ENCODE peak calls at places on chromosome 14, in nine cellular contexts. D is heart right ventricle; H is HFFc6; G is hypothalamus; L is foreskin keratinocyte; S is activated CD4-positive, CD25-positive, alpha-beta regulatory T cell; Y is NCI-H1092; J is activated CD4-positive, alpha-beta T cell treated with anti-CD3 and anti-CD28 coated beads, Interleukin-2, amount 50 U/mL, for 1 hour; B is nephron progenitor cell. K is an unnamed sample.

GRCh38 chr14:103803661-103804060 is 43.7 kb downstream of the PPP1R13B start:
- DNase-seq in S (no peak), H (peak), G (no peak), B (no peak), J (no peak), Y (no peak), L (peak), D (no peak), K (no peak)

GRCh38 chr14:91315844-91316267 is 71.4 kb upstream of the GPR68 start:
- DNase-seq in L (no peak), H (no peak), J (peak), S (peak), G (no peak), Y (no peak), B (no peak), D (no peak), K (peak)

GRCh38 chr14:80954771-80955299 is 586 bp upstream of the TSHR start:
- DNase-seq in H (peak), J (peak), S (peak), Y (peak), D (peak), L (peak), B (peak), G (peak), K (peak)

GRCh38 chr14:34350903-34351302 is 111.1 kb downstream of the SPTSSA start:
- DNase-seq in H (no peak), D (no peak), S (no peak), J (no peak), B (no peak), Y (no peak), G (no peak), L (no peak), K (no peak)

GRCh38 chr14:76776306-76777251 is 15.3 kb downstream of the VASH1 start:
- DNase-seq in J (no peak), D (no peak), G (no peak), S (no peak), Y (no peak), H (no peak), L (no peak), B (no peak), K (no peak)

GRCh38 chr14:101130861-101131260 is 227.3 kb upstream of the RTL1 start:
- DNase-seq in L (no peak), D (no peak), J (no peak), H (no peak), B (no peak), Y (no peak), G (no peak), S (no peak), K (no peak)

GRCh38 chr14:22152161-22152870 is 436.7 kb downstream of the DAD1 start:
- DNase-seq in S (no peak), G (no peak), D (no peak), H (no peak), L (no peak), J (no peak), B (no peak), Y (no peak), K (no peak)

GRCh38 chr14:53495846-53496343 is 342.8 kb upstream of the DDHD1 start:
- DNase-seq in L (no peak), B (no peak), G (no peak), S (no peak), J (no peak), Y (no peak), H (no peak), D (no peak), K (no peak)

GRCh38 chr14:103023881-103024473 is 33.4 kb downstream of the CDC42BPB start:
- DNase-seq in Y (no peak), H (peak), S (no peak), L (no peak), D (no peak), G (no peak), B (no peak), J (no peak), K (no peak)

GRCh38 chr14:91295851-91296796 is 51.6 kb upstream of the GPR68 start:
- DNase-seq in B (no peak), L (no peak), J (no peak), D (no peak), H (no peak), G (no peak), Y (no peak), S (no peak), K (no peak)

K was measured in activated B cell treated with CpG ODN at 0.5 μM for 24 hours.